ENCODE peak calls at places on chromosomes 13 and 19, in eight cellular contexts. T, A, G, X, E, J, H and R are unnamed samples.

GRCh38 chr19:6551091-6551490 is 20.3 kb downstream of the TNFSF9 start:
- DNase-seq in T (no peak), A (no peak), G (no peak), X (no peak), E (no peak), J (no peak), H (no peak), R (no peak)

GRCh38 chr13:59684105-59684504 is 479.6 kb downstream of the DIAPH3 start:
- DNase-seq in T (no peak), A (no peak), G (no peak), X (no peak), E (no peak), J (no peak), H (no peak), R (no peak)

GRCh38 chr13:104937881-104938280 is 1597.6 kb downstream of the EFNB2 start:
- DNase-seq in T (no peak), A (no peak), G (no peak), X (no peak), E (no peak), J (no peak), H (no peak), R (no peak)

GRCh38 chr19:8451885-8452284 is 7.1 kb downstream of the HNRNPM start:
- DNase-seq in T (no peak), A (no peak), G (no peak), X (peak), E (no peak), J (no peak), H (peak), R (no peak)

GRCh38 chr19:44903602-44904425 is 1.8 kb upstream of the APOE start:
- DNase-seq in T (no peak), A (peak), G (no peak), X (peak), E (peak), J (peak), H (peak), R (no peak)

GRCh38 chr19:17338440-17339078 is 1.2 kb downstream of the GTPBP3 start:
- DNase-seq in T (no peak), A (peak), G (no peak), X (no peak), E (no peak), J (no peak), H (no peak), R (no peak)

GRCh38 chr19:12611361-12611699 is 610 bp downstream of the ZNF791 start:
- DNase-seq in T (peak), A (peak), G (no peak), X (peak), E (peak), J (no peak), H (peak), R (peak)

GRCh38 chr13:39217471-39217870 is 179.2 kb downstream of the NHLRC3 start:
- DNase-seq in T (no peak), A (no peak), G (no peak), X (no peak), E (no peak), J (no peak), H (no peak), R (no peak)

GRCh38 chr19:1074512-1075283 is 7.7 kb downstream of the ARHGAP45 start:
- DNase-seq in T (no peak), A (peak), G (no peak), X (peak), E (peak), J (peak), H (no peak), R (no peak)

GRCh38 chr19:12155324-12155723 is 1.2 kb downstream of the ZNF625 start:
- DNase-seq in T (no peak), A (no peak), G (no peak), X (no peak), E (no peak), J (no peak), H (no peak), R (no peak)

GRCh38 chr19:19525611-19526380 is 2.9 kb upstream of the YJEFN3 start:
- DNase-seq in T (no peak), A (no peak), G (no peak), X (no peak), E (no peak), J (no peak), H (no peak), R (no peak)

GRCh38 chr13:83215627-83216026 is 666.6 kb downstream of the SLITRK1 start:
- DNase-seq in T (peak), A (no peak), G (peak), X (no peak), E (no peak), J (no peak), H (peak), R (peak)

GRCh38 chr13:40668335-40668734 is 1.9 kb upstream of the FOXO1 start:
- DNase-seq in T (no peak), A (no peak), G (no peak), X (peak), E (peak), J (peak), H (peak), R (no peak)

DNA sequence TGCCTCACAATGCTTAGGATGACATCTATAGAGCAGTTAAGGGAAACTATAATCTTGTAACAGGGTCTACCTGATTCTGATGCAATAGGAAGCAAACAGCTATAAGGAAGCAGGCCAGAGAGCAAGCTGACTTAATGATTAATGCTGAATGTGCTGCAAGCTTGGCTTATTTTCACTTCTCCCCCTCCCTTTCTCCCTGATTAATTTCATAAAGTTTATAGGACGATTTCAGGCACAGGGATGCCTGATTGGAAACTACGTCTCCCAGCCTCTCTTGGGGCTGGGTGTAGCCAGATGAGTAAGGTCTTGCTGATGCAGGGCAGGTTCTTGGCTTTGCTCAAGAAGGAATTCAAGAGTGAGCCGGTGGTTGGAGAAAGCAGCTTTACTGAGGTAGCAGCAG is 82.8 kb upstream of the MRI1 start:
- DNase-seq in T (no peak), A (no peak), G (no peak), X (no peak), E (no peak), J (no peak), H (peak), R (peak)
- H3K4me3 ChIP-seq in T (no peak), A (no peak), G (no peak), X (no peak), E (no peak), J (no peak), H (no peak), R (no peak)

DNA sequence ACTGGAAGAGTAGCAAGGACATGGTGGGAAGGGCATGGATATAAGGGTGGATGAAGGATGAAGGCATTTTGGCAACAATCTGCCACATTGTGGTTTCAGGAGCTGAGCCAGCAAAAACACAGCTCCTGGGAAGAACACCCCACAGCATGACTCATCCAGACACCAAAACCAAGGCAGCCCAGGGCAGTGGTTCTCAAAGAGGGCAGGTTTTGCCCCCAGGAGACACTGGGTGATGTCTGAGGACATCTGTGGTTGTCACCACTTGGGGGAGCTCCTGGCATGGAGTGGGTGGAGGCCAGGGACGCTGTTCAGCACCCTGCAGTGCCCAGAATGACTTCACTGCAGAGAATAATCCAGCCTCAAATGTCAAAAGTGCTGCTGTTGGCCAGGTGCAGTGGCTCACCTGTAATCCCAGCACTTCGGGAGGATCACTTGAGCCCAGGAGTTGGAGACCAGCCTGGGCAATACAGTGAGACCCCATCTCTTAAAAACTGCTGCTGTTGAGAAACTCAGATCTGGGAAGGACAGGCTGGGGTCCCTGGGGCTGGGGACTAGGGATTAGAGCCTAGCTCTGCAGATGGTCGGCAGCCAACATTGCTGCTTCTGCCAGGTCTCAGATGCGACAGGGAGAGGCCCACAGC is 16.1 kb downstream of the ZFR2 start:
- DNase-seq in T (no peak), A (no peak), G (peak), X (no peak), E (no peak), J (peak), H (peak), R (no peak)
- TF ChIP-seq CTCF in T (peak), A (no peak), G (peak), X (peak), E (peak), J (peak), H (peak), R (peak)

GRCh38 chr19:51599084-51599483 is 28.0 kb downstream of the ZNF175 start:
- DNase-seq in T (no peak), A (no peak), G (no peak), X (no peak), E (no peak), J (no peak), H (no peak), R (no peak)

GRCh38 chr19:51595776-51596175 is 24.7 kb downstream of the ZNF175 start:
- DNase-seq in T (no peak), A (no peak), G (no peak), X (no peak), E (no peak), J (no peak), H (no peak), R (no peak)

GRCh38 chr19:51602189-51602854 is 27.9 kb downstream of the SIGLEC5 start:
- DNase-seq in T (no peak), A (no peak), G (no peak), X (no peak), E (no peak), J (peak), H (no peak), R (no peak)

GRCh38 chr19:51598159-51598915 is 27.3 kb downstream of the ZNF175 start:
- DNase-seq in T (no peak), A (no peak), G (no peak), X (no peak), E (no peak), J (no peak), H (no peak), R (no peak)

GRCh38 chr19:51600940-51601575 is 29.1 kb downstream of the SIGLEC5 start:
- DNase-seq in T (no peak), A (no peak), G (no peak), X (peak), E (no peak), J (peak), H (no peak), R (no peak)
- H3K4me3 ChIP-seq in T (no peak), A (no peak), G (no peak), X (no peak), E (no peak), J (peak), H (no peak), R (no peak)

DNA sequence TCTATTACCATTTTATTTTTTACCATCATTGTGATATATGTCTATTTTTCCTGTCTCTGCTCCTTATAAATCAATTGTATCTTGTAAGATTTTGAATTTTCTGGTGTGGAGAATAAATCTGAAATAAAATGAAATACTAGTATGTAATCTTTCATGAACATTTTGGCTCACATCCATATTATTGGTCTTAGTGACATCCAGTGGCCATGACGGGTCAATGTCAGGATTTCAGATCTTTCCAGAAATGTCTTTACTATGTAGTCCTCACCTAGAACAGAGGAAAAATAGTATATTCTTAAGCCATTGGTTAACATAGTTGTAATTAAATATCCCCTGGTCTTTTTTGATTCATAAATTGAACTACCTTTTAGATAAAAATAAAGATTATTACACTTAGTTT is 109.8 kb upstream of the GPC6 start:
- DNase-seq in T (no peak), A (no peak), G (no peak), X (no peak), E (no peak), J (no peak), H (peak), R (no peak)
- TF ChIP-seq CTCF in T (no peak), A (peak), G (no peak), X (no peak), E (no peak), J (no peak), H (no peak), R (no peak)

DNA sequence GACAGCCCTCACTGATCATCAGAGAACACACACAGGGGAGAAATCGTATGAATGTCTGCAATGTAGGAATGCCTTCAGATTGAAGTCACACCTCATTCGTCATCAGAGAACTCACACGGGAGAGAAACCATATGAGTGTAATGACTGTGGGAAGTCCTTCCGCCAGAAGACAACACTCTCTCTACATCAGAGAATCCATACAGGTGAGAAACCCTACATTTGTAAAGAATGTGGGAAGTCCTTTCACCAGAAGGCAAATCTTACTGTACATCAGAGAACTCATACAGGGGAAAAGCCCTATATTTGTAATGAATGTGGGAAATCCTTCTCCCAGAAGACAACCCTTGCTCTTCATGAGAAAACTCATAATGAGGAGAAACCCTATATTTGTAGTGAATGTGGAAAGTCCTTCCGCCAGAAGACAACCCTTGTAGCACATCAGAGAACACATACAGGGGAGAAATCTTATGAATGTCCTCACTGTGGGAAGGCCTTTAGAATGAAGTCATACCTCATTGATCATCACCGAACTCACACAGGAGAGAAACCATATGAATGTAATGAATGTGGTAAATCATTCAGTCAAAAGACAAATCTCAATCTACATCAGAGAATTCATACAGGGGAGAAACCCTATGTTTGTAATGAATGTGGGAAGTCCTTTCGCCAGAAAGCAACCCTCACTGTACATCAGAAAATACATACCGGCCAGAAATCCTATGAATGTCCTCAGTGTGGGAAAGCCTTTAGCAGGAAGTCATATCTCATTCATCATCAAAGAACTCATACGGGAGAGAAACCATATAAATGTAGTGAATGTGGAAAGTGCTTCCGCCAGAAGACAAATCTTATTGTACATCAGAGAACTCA is 32.5 kb downstream of the ZNF567 start:
- DNase-seq in T (no peak), A (no peak), G (no peak), X (no peak), E (no peak), J (peak), H (peak), R (no peak)
- H3K4me3 ChIP-seq in T (no peak), A (peak), G (no peak), X (no peak), E (no peak), J (no peak), H (no peak), R (no peak)